ENCODE peak calls at places on chromosome 5, in four cellular contexts. Q, W, X and Z are unnamed samples.

GRCh38 chr5:73436535-73437125 is 11.9 kb downstream of the FOXD1 start:
- DNase-seq in Q (no peak), W (no peak), X (no peak), Z (no peak)

GRCh38 chr5:124606116-124606515 is 140.3 kb downstream of the ZNF608 start:
- DNase-seq in Q (no peak), W (no peak), X (no peak), Z (no peak)

GRCh38 chr5:9920696-9921095 is 290.5 kb upstream of the TAS2R1 start:
- DNase-seq in Q (no peak), W (no peak), X (no peak), Z (no peak)

GRCh38 chr5:127993476-127993875 is 90.1 kb upstream of the SLC12A2 start:
- DNase-seq in Q (no peak), W (no peak), X (no peak), Z (no peak)

GRCh38 chr5:8906303-8906967 is 639.4 kb downstream of the SEMA5A start:
- DNase-seq in Q (no peak), W (no peak), X (no peak), Z (no peak)

GRCh38 chr5:16574789-16575785 is 41.7 kb downstream of the RETREG1 start:
- DNase-seq in Q (peak), W (no peak), X (no peak), Z (no peak)

GRCh38 chr5:122341087-122341486 is 29.1 kb downstream of the SNCAIP start:
- DNase-seq in Q (no peak), W (no peak), X (no peak), Z (no peak)

GRCh38 chr5:5271606-5272321 is 131.6 kb downstream of the ADAMTS16 start:
- DNase-seq in Q (no peak), W (no peak), X (no peak), Z (peak)

GRCh38 chr5:72624641-72625236 is 117.5 kb upstream of the ZNF366 start:
- DNase-seq in Q (no peak), W (no peak), X (no peak), Z (no peak)

GRCh38 chr5:10797246-10797645 is 36.2 kb upstream of the DAP start:
- DNase-seq in Q (no peak), W (no peak), X (no peak), Z (no peak)

GRCh38 chr5:96075579-96076289 is 114.1 kb upstream of the ELL2 start:
- DNase-seq in Q (no peak), W (no peak), X (no peak), Z (no peak)

GRCh38 chr5:159337291-159337974 is 7.1 kb upstream of the IL12B start:
- DNase-seq in Q (peak), W (no peak), X (peak), Z (no peak)

GRCh38 chr5:107157811-107158210 is 512.9 kb downstream of the EFNA5 start:
- DNase-seq in Q (no peak), W (no peak), X (no peak), Z (no peak)

GRCh38 chr5:31036407-31036806 is 157.1 kb upstream of the CDH6 start:
- DNase-seq in Q (no peak), W (no peak), X (no peak), Z (no peak)

GRCh38 chr5:155189476-155189875 is 175.9 kb downstream of the KIF4B start:
- DNase-seq in Q (no peak), W (no peak), X (no peak), Z (no peak)

GRCh38 chr5:5419291-5420210 is 2.9 kb upstream of the ICE1 start:
- DNase-seq in Q (peak), W (no peak), X (no peak), Z (peak)

GRCh38 chr5:123720955-123721354 is 209.0 kb downstream of the CSNK1G3 start:
- DNase-seq in Q (no peak), W (no peak), X (no peak), Z (no peak)

GRCh38 chr5:44942524-44943001 is 133.8 kb downstream of the MRPS30 start:
- DNase-seq in Q (no peak), W (no peak), X (no peak), Z (no peak)

GRCh38 chr5:93677344-93678021 is 63.9 kb downstream of the POU5F2 start:
- DNase-seq in Q (peak), W (no peak), X (no peak), Z (peak)

GRCh38 chr5:25568989-25569625 is 924.3 kb upstream of the CDH10 start:
- DNase-seq in Q (no peak), W (no peak), X (no peak), Z (no peak)

GRCh38 chr5:87752362-87752761 is 339.6 kb upstream of the CCNH start:
- DNase-seq in Q (no peak), W (no peak), X (no peak), Z (no peak)

GRCh38 chr5:113606298-113607134 is 93.0 kb downstream of the YTHDC2 start:
- DNase-seq in Q (peak), W (peak), X (peak), Z (peak)

GRCh38 chr5:19496056-19496455 is 491.9 kb downstream of the CDH18 start:
- DNase-seq in Q (peak), W (no peak), X (no peak), Z (no peak)

GRCh38 chr5:149060325-149060724 is 2.5 kb downstream of the SH3TC2 start:
- DNase-seq in Q (no peak), W (no peak), X (no peak), Z (peak)

GRCh38 chr5:52580921-52581320 is 206.8 kb upstream of the ITGA1 start:
- DNase-seq in Q (no peak), W (no peak), X (no peak), Z (no peak)

GRCh38 chr5:99045864-99046263 is 117.1 kb upstream of the CHD1 start:
- DNase-seq in Q (no peak), W (no peak), X (no peak), Z (no peak)